ENCODE peak calls at places on chromosomes 12 and 14, in eight cellular contexts. One of them, this sample, is unnamed.

GRCh38 chr12:129193263-129193871 is 340.1 kb downstream of the GLT1D1 start:
- DNase-seq in body of pancreas: peak
- DNase-seq in RWPE1: no peak
- DNase-seq in GM10248: no peak
- DNase-seq in ACHN: peak
- DNase-seq in ascending aorta: no peak
- DNase-seq in heart right ventricle: no peak
- DNase-seq in WTC11: peak
- DNase-seq in this sample: peak

GRCh38 chr12:45725631-45726593 is 3.6 kb upstream of the ARID2 start:
- DNase-seq in body of pancreas: no peak
- DNase-seq in RWPE1: peak
- DNase-seq in GM10248: peak
- DNase-seq in ACHN: peak
- DNase-seq in ascending aorta: no peak
- DNase-seq in heart right ventricle: no peak
- DNase-seq in WTC11: no peak
- DNase-seq in this sample: peak

GRCh38 chr14:100557658-100558057 is 29.6 kb downstream of the BEGAIN start:
- DNase-seq in body of pancreas: no peak
- DNase-seq in RWPE1: no peak
- DNase-seq in GM10248: no peak
- DNase-seq in ACHN: no peak
- DNase-seq in ascending aorta: no peak
- DNase-seq in heart right ventricle: no peak
- DNase-seq in WTC11: no peak
- DNase-seq in this sample: no peak

GRCh38 chr12:105798249-105798835 is 340.4 kb downstream of the NUAK1 start:
- DNase-seq in body of pancreas: no peak
- DNase-seq in RWPE1: no peak
- DNase-seq in GM10248: no peak
- DNase-seq in ACHN: no peak
- DNase-seq in ascending aorta: no peak
- DNase-seq in heart right ventricle: no peak
- DNase-seq in WTC11: no peak
- DNase-seq in this sample: no peak

GRCh38 chr14:32588448-32589320 is 259.6 kb downstream of the AKAP6 start:
- DNase-seq in body of pancreas: peak
- DNase-seq in RWPE1: no peak
- DNase-seq in GM10248: peak
- DNase-seq in ACHN: peak
- DNase-seq in ascending aorta: no peak
- DNase-seq in heart right ventricle: no peak
- DNase-seq in WTC11: peak
- DNase-seq in this sample: peak

GRCh38 chr12:80937391-80938238 is at the start of gene LIN7A:
- DNase-seq in body of pancreas: no peak
- DNase-seq in RWPE1: no peak
- DNase-seq in GM10248: peak
- DNase-seq in ACHN: no peak
- DNase-seq in ascending aorta: no peak
- DNase-seq in heart right ventricle: peak
- DNase-seq in WTC11: peak
- DNase-seq in this sample: peak

GRCh38 chr12:93419388-93420034 is 22.2 kb downstream of the UBE2N start:
- DNase-seq in body of pancreas: no peak
- DNase-seq in RWPE1: peak
- DNase-seq in GM10248: peak
- DNase-seq in ACHN: peak
- DNase-seq in ascending aorta: no peak
- DNase-seq in heart right ventricle: no peak
- DNase-seq in WTC11: no peak
- DNase-seq in this sample: no peak

GRCh38 chr12:98345308-98345876 is 170.0 kb upstream of the TMPO start:
- DNase-seq in body of pancreas: no peak
- DNase-seq in RWPE1: no peak
- DNase-seq in GM10248: no peak
- DNase-seq in ACHN: no peak
- DNase-seq in ascending aorta: no peak
- DNase-seq in heart right ventricle: no peak
- DNase-seq in WTC11: no peak
- DNase-seq in this sample: no peak

GRCh38 chr12:10737249-10737648 is 14.1 kb upstream of the YBX3 start:
- DNase-seq in body of pancreas: no peak
- DNase-seq in RWPE1: no peak
- DNase-seq in GM10248: no peak
- DNase-seq in ACHN: no peak
- DNase-seq in ascending aorta: no peak
- DNase-seq in heart right ventricle: no peak
- DNase-seq in WTC11: no peak
- DNase-seq in this sample: no peak

GRCh38 chr14:21185506-21185905 is 29.6 kb upstream of the OR5AU1 start:
- DNase-seq in body of pancreas: no peak
- DNase-seq in RWPE1: no peak
- DNase-seq in GM10248: no peak
- DNase-seq in ACHN: no peak
- DNase-seq in ascending aorta: no peak
- DNase-seq in heart right ventricle: no peak
- DNase-seq in WTC11: no peak
- DNase-seq in this sample: no peak

GRCh38 chr14:39469094-39469710 is 37.0 kb upstream of the FBXO33 start:
- DNase-seq in body of pancreas: no peak
- DNase-seq in RWPE1: no peak
- DNase-seq in GM10248: no peak
- DNase-seq in ACHN: peak
- DNase-seq in ascending aorta: no peak
- DNase-seq in heart right ventricle: no peak
- DNase-seq in WTC11: peak
- DNase-seq in this sample: peak

GRCh38 chr14:46940600-46940999 is 289.0 kb upstream of the RPL10L start:
- DNase-seq in body of pancreas: no peak
- DNase-seq in RWPE1: no peak
- DNase-seq in GM10248: no peak
- DNase-seq in ACHN: no peak
- DNase-seq in ascending aorta: no peak
- DNase-seq in heart right ventricle: no peak
- DNase-seq in WTC11: no peak
- DNase-seq in this sample: no peak

GRCh38 chr12:51759175-51759574 is 89.3 kb downstream of the FIGNL2 start:
- DNase-seq in body of pancreas: no peak
- DNase-seq in RWPE1: no peak
- DNase-seq in GM10248: no peak
- DNase-seq in ACHN: no peak
- DNase-seq in ascending aorta: no peak
- DNase-seq in heart right ventricle: no peak
- DNase-seq in WTC11: no peak
- DNase-seq in this sample: no peak

GRCh38 chr12:47742253-47742825 is 16.3 kb downstream of the RAPGEF3 start:
- DNase-seq in body of pancreas: peak
- DNase-seq in RWPE1: peak
- DNase-seq in GM10248: peak
- DNase-seq in ACHN: peak
- DNase-seq in ascending aorta: no peak
- DNase-seq in heart right ventricle: peak
- DNase-seq in WTC11: peak
- DNase-seq in this sample: peak

GRCh38 chr14:81436296-81437138 is 36.4 kb upstream of the STON2 start:
- DNase-seq in body of pancreas: peak
- DNase-seq in RWPE1: peak
- DNase-seq in GM10248: peak
- DNase-seq in ACHN: peak
- DNase-seq in ascending aorta: no peak
- DNase-seq in heart right ventricle: peak
- DNase-seq in WTC11: peak
- DNase-seq in this sample: peak

GRCh38 chr12:54750-55535 is 11.6 kb upstream of the IQSEC3 start:
- DNase-seq in body of pancreas: no peak
- DNase-seq in RWPE1: no peak
- DNase-seq in GM10248: no peak
- DNase-seq in ACHN: no peak
- DNase-seq in ascending aorta: no peak
- DNase-seq in heart right ventricle: no peak
- DNase-seq in WTC11: peak
- DNase-seq in this sample: no peak

GRCh38 chr12:72723732-72724131 is 451.6 kb downstream of the TRHDE start:
- DNase-seq in body of pancreas: no peak
- DNase-seq in RWPE1: no peak
- DNase-seq in GM10248: no peak
- DNase-seq in ACHN: no peak
- DNase-seq in ascending aorta: no peak
- DNase-seq in heart right ventricle: no peak
- DNase-seq in WTC11: no peak
- DNase-seq in this sample: no peak

GRCh38 chr14:73227812-73228781 is 9.2 kb upstream of the PAPLN start:
- DNase-seq in body of pancreas: peak
- DNase-seq in RWPE1: peak
- DNase-seq in GM10248: no peak
- DNase-seq in ACHN: peak
- DNase-seq in ascending aorta: no peak
- DNase-seq in heart right ventricle: peak
- DNase-seq in WTC11: peak
- DNase-seq in this sample: peak

GRCh38 chr14:59331217-59331616 is 134.0 kb downstream of the GPR135 start:
- DNase-seq in body of pancreas: no peak
- DNase-seq in RWPE1: no peak
- DNase-seq in GM10248: no peak
- DNase-seq in ACHN: no peak
- DNase-seq in ascending aorta: no peak
- DNase-seq in heart right ventricle: no peak
- DNase-seq in WTC11: peak
- DNase-seq in this sample: no peak

GRCh38 chr14:97120204-97121120 is 323.3 kb downstream of the VRK1 start:
- DNase-seq in body of pancreas: no peak
- DNase-seq in RWPE1: no peak
- DNase-seq in GM10248: no peak
- DNase-seq in ACHN: peak
- DNase-seq in ascending aorta: no peak
- DNase-seq in heart right ventricle: no peak
- DNase-seq in WTC11: no peak
- DNase-seq in this sample: no peak

GRCh38 chr14:88983755-88984154 is 159.3 kb downstream of the TTC8 start:
- DNase-seq in body of pancreas: no peak
- DNase-seq in RWPE1: peak
- DNase-seq in GM10248: no peak
- DNase-seq in ACHN: peak
- DNase-seq in ascending aorta: no peak
- DNase-seq in heart right ventricle: no peak
- DNase-seq in WTC11: no peak
- DNase-seq in this sample: no peak

GRCh38 chr14:103315368-103315911 is 18.6 kb upstream of the EIF5 start:
- DNase-seq in body of pancreas: no peak
- DNase-seq in RWPE1: no peak
- DNase-seq in GM10248: no peak
- DNase-seq in ACHN: no peak
- DNase-seq in ascending aorta: peak
- DNase-seq in heart right ventricle: no peak
- DNase-seq in WTC11: no peak
- DNase-seq in this sample: no peak

GRCh38 chr14:34180428-34180827 is 229.6 kb upstream of the EGLN3 start:
- DNase-seq in body of pancreas: no peak
- DNase-seq in RWPE1: no peak
- DNase-seq in GM10248: no peak
- DNase-seq in ACHN: no peak
- DNase-seq in ascending aorta: no peak
- DNase-seq in heart right ventricle: no peak
- DNase-seq in WTC11: no peak
- DNase-seq in this sample: no peak

GRCh38 chr12:55899035-55899434 is 28.7 kb downstream of the PYM1 start:
- DNase-seq in body of pancreas: no peak
- DNase-seq in RWPE1: no peak
- DNase-seq in GM10248: no peak
- DNase-seq in ACHN: no peak
- DNase-seq in ascending aorta: no peak
- DNase-seq in heart right ventricle: no peak
- DNase-seq in WTC11: no peak
- DNase-seq in this sample: no peak

GRCh38 chr14:72535485-72535884 is 358.4 kb downstream of the DPF3 start:
- DNase-seq in body of pancreas: no peak
- DNase-seq in RWPE1: no peak
- DNase-seq in GM10248: no peak
- DNase-seq in ACHN: no peak
- DNase-seq in ascending aorta: no peak
- DNase-seq in heart right ventricle: no peak
- DNase-seq in WTC11: no peak
- DNase-seq in this sample: no peak

GRCh38 chr12:27821259-27821973 is 41.4 kb upstream of the MANSC4 start:
- DNase-seq in body of pancreas: peak
- DNase-seq in RWPE1: peak
- DNase-seq in GM10248: peak
- DNase-seq in ACHN: peak
- DNase-seq in ascending aorta: no peak
- DNase-seq in heart right ventricle: no peak
- DNase-seq in WTC11: peak
- DNase-seq in this sample: peak

GRCh38 chr12:117580718-117581062 is 219.3 kb upstream of the NOS1 start:
- DNase-seq in body of pancreas: peak
- DNase-seq in RWPE1: peak
- DNase-seq in GM10248: peak
- DNase-seq in ACHN: peak
- DNase-seq in ascending aorta: no peak
- DNase-seq in heart right ventricle: peak
- DNase-seq in WTC11: peak
- DNase-seq in this sample: peak

GRCh38 chr12:77120156-77120555 is 54.8 kb upstream of the E2F7 start:
- DNase-seq in body of pancreas: no peak
- DNase-seq in RWPE1: peak
- DNase-seq in GM10248: no peak
- DNase-seq in ACHN: peak
- DNase-seq in ascending aorta: no peak
- DNase-seq in heart right ventricle: no peak
- DNase-seq in WTC11: no peak
- DNase-seq in this sample: no peak

GRCh38 chr14:61064866-61065265 is 83.8 kb downstream of the SLC38A6 start:
- DNase-seq in body of pancreas: no peak
- DNase-seq in RWPE1: no peak
- DNase-seq in GM10248: no peak
- DNase-seq in ACHN: no peak
- DNase-seq in ascending aorta: no peak
- DNase-seq in heart right ventricle: no peak
- DNase-seq in WTC11: no peak
- DNase-seq in this sample: no peak